ENCODE peak calls at places on chromosomes 3 and 15, in seven cellular contexts. U, F, E, Z, R, I and H are unnamed samples.

GRCh38 chr15:100859970-100860828 is 19.4 kb upstream of the ALDH1A3 start:
- DNase-seq in F (no peak), E (no peak), R (no peak), U (no peak), I (no peak), Z (no peak), H (no peak)

GRCh38 chr15:59178151-59178705 is 28.4 kb upstream of the LDHAL6B start:
- DNase-seq in R (no peak), E (no peak), F (no peak), U (no peak), I (no peak), Z (no peak), H (no peak)

GRCh38 chr3:36681867-36682266 is 82.5 kb downstream of the DCLK3 start:
- DNase-seq in R (no peak), F (no peak), I (no peak), E (no peak), U (no peak), Z (no peak), H (no peak)

GRCh38 chr3:15300318-15301078 is 31.9 kb downstream of the SH3BP5 start:
- DNase-seq in I (no peak), R (peak; percentile 64), F (peak; percentile 84), U (no peak), Z (no peak), E (no peak), H (no peak)

GRCh38 chr3:4954256-4955000 is 24.8 kb upstream of the BHLHE40 start:
- DNase-seq in R (no peak), Z (no peak), E (no peak), U (no peak), F (no peak), I (no peak), H (no peak)

GRCh38 chr15:36106640-36107335 is 472.6 kb upstream of the CDIN1 start:
- DNase-seq in Z (no peak), E (no peak), F (peak; percentile 50), R (peak; percentile 44), I (no peak), U (no peak), H (no peak)

GRCh38 chr3:38139191-38139590 is 730 bp downstream of the MYD88 start:
- DNase-seq in R (no peak), I (no peak), Z (no peak), U (no peak), F (no peak), E (no peak), H (no peak)

GRCh38 chr3:150890320-150890719 is 14.9 kb downstream of the MINDY4B start:
- DNase-seq in U (no peak), I (no peak), R (peak; percentile 80), Z (no peak), F (peak; percentile 2), E (no peak), H (no peak)

GRCh38 chr3:194485471-194485875 is 1.3 kb downstream of the ATP13A3 start:
- DNase-seq in Z (no peak), E (no peak), F (peak; percentile 69), U (no peak), R (peak; percentile 66), I (no peak), H (no peak)

GRCh38 chr3:122572940-122573412 is 4.5 kb upstream of the PARP15 start:
- DNase-seq in R (peak; percentile 50), Z (peak; percentile 40), F (peak; percentile 62), U (peak; percentile 41), I (no peak), E (no peak), H (peak; percentile 9)

GRCh38 chr3:59412506-59412905 is 362.7 kb upstream of the CFAP20DC start:
- DNase-seq in E (no peak), U (no peak), R (no peak), Z (no peak), I (no peak), F (no peak), H (no peak)

GRCh38 chr15:49675051-49675450 is 54.2 kb downstream of the DTWD1 start:
- DNase-seq in I (no peak), E (no peak), F (peak; percentile 80), U (no peak), R (peak; percentile 89), Z (peak; percentile 74), H (peak; percentile 46)